ENCODE peak calls at places on chromosome 18, in five cellular contexts. B is germinal center, S is anterior cingulate cortex, U is HTR-8/SVneo, A is fibroblast of the aortic adventitia. V is an unnamed sample.

GRCh38 chr18:41391616-41392610 is 563.1 kb upstream of the PIK3C3 start:
- DNase-seq in B (no peak), S (no peak), U (peak), A (peak), V (peak)

GRCh38 chr18:31102020-31102684 is at the start of gene DSC2:
- DNase-seq in A (no peak), B (no peak), U (no peak), S (no peak), V (no peak)

GRCh38 chr18:24200899-24201298 is 62.0 kb downstream of the CABYR start:
- DNase-seq in U (no peak), A (no peak), S (no peak), B (no peak), V (no peak)

GRCh38 chr18:43578636-43579203 is 301.4 kb upstream of the SYT4 start:
- DNase-seq in A (no peak), U (no peak), S (no peak), B (no peak), V (peak)

GRCh38 chr18:78740876-78741275 is 238.7 kb upstream of the SALL3 start:
- DNase-seq in A (no peak), U (no peak), S (no peak), B (no peak), V (no peak)

GRCh38 chr18:48765053-48765452 is 185.7 kb downstream of the SMAD7 start:
- DNase-seq in B (no peak), S (no peak), A (no peak), U (no peak), V (no peak)

GRCh38 chr18:23237524-23238151 is 102.4 kb downstream of the CABLES1 start:
- DNase-seq in B (peak), S (no peak), A (peak), U (no peak), V (peak)

GRCh38 chr18:61653823-61654551 is 238.8 kb downstream of the RNF152 start:
- DNase-seq in U (no peak), A (no peak), B (no peak), S (no peak), V (no peak)

GRCh38 chr18:73136134-73136533 is 268.3 kb upstream of the NETO1 start:
- DNase-seq in B (no peak), A (peak), U (no peak), S (no peak), V (peak)

GRCh38 chr18:78934003-78934402 is 45.6 kb upstream of the SALL3 start:
- DNase-seq in U (no peak), S (no peak), A (no peak), B (no peak), V (no peak)

GRCh38 chr18:75160315-75160714 is 48.6 kb downstream of the PTGR3 start:
- DNase-seq in U (no peak), A (peak), B (no peak), S (no peak), V (no peak)